ENCODE peak calls at places on chromosomes 7 and 10, in eight cellular contexts. One of them, this sample, is unnamed.

GRCh38 chr10:18436902-18437301 is 214.5 kb downstream of the NSUN6 start:
- DNase-seq in HL-60: no peak
- DNase-seq in NCI-H1105: no peak
- DNase-seq in NCI-H510A treated with DMSO at 0.1 percent for 48 hours: peak
- DNase-seq in small intestine: no peak
- DNase-seq in activated T-helper 9 cell treated with anti-CD3 and anti-CD28 coated beads, Interleukin-2, amount 50 U/mL, for 16 hours: no peak
- DNase-seq in DMS 273 treated with DMSO at 0.1 percent for 48 hours: no peak
- DNase-seq in ELR: no peak
- DNase-seq in this sample: no peak

GRCh38 chr7:91491868-91492267 is 227.6 kb downstream of the FZD1 start:
- DNase-seq in ELR: no peak
- DNase-seq in NCI-H510A treated with DMSO at 0.1 percent for 48 hours: no peak
- DNase-seq in DMS 273 treated with DMSO at 0.1 percent for 48 hours: no peak
- DNase-seq in NCI-H1105: no peak
- DNase-seq in HL-60: no peak
- DNase-seq in activated T-helper 9 cell treated with anti-CD3 and anti-CD28 coated beads, Interleukin-2, amount 50 U/mL, for 16 hours: no peak
- DNase-seq in small intestine: no peak
- DNase-seq in this sample: no peak

GRCh38 chr7:27774717-27775328 is 34.9 kb downstream of the TAX1BP1 start:
- DNase-seq in small intestine: peak
- DNase-seq in HL-60: no peak
- DNase-seq in NCI-H1105: no peak
- DNase-seq in DMS 273 treated with DMSO at 0.1 percent for 48 hours: no peak
- DNase-seq in NCI-H510A treated with DMSO at 0.1 percent for 48 hours: no peak
- DNase-seq in ELR: peak
- DNase-seq in activated T-helper 9 cell treated with anti-CD3 and anti-CD28 coated beads, Interleukin-2, amount 50 U/mL, for 16 hours: no peak
- DNase-seq in this sample: no peak

GRCh38 chr10:48976208-48976607 is 36.6 kb upstream of the LRRC18 start:
- DNase-seq in DMS 273 treated with DMSO at 0.1 percent for 48 hours: no peak
- DNase-seq in HL-60: peak
- DNase-seq in NCI-H510A treated with DMSO at 0.1 percent for 48 hours: peak
- DNase-seq in ELR: peak
- DNase-seq in activated T-helper 9 cell treated with anti-CD3 and anti-CD28 coated beads, Interleukin-2, amount 50 U/mL, for 16 hours: no peak
- DNase-seq in small intestine: peak
- DNase-seq in NCI-H1105: no peak
- DNase-seq in this sample: no peak

GRCh38 chr10:6383099-6383812 is 180.5 kb downstream of the PFKFB3 start:
- DNase-seq in NCI-H510A treated with DMSO at 0.1 percent for 48 hours: no peak
- DNase-seq in ELR: peak
- DNase-seq in activated T-helper 9 cell treated with anti-CD3 and anti-CD28 coated beads, Interleukin-2, amount 50 U/mL, for 16 hours: no peak
- DNase-seq in DMS 273 treated with DMSO at 0.1 percent for 48 hours: no peak
- DNase-seq in HL-60: no peak
- DNase-seq in NCI-H1105: no peak
- DNase-seq in small intestine: no peak
- DNase-seq in this sample: no peak

GRCh38 chr10:102235991-102236390 is 5.3 kb downstream of the PITX3 start:
- DNase-seq in NCI-H1105: no peak
- DNase-seq in NCI-H510A treated with DMSO at 0.1 percent for 48 hours: no peak
- DNase-seq in DMS 273 treated with DMSO at 0.1 percent for 48 hours: no peak
- DNase-seq in small intestine: no peak
- DNase-seq in ELR: no peak
- DNase-seq in HL-60: no peak
- DNase-seq in activated T-helper 9 cell treated with anti-CD3 and anti-CD28 coated beads, Interleukin-2, amount 50 U/mL, for 16 hours: no peak
- DNase-seq in this sample: no peak

GRCh38 chr10:6322805-6323204 is 120.1 kb downstream of the PFKFB3 start:
- DNase-seq in activated T-helper 9 cell treated with anti-CD3 and anti-CD28 coated beads, Interleukin-2, amount 50 U/mL, for 16 hours: no peak
- DNase-seq in small intestine: no peak
- DNase-seq in NCI-H510A treated with DMSO at 0.1 percent for 48 hours: no peak
- DNase-seq in ELR: no peak
- DNase-seq in DMS 273 treated with DMSO at 0.1 percent for 48 hours: no peak
- DNase-seq in NCI-H1105: no peak
- DNase-seq in HL-60: no peak
- DNase-seq in this sample: no peak

GRCh38 chr7:76346097-76346496 is 12.7 kb downstream of the YWHAG start:
- DNase-seq in DMS 273 treated with DMSO at 0.1 percent for 48 hours: no peak
- DNase-seq in NCI-H1105: no peak
- DNase-seq in NCI-H510A treated with DMSO at 0.1 percent for 48 hours: no peak
- DNase-seq in ELR: no peak
- DNase-seq in small intestine: peak
- DNase-seq in activated T-helper 9 cell treated with anti-CD3 and anti-CD28 coated beads, Interleukin-2, amount 50 U/mL, for 16 hours: no peak
- DNase-seq in HL-60: no peak
- DNase-seq in this sample: no peak

GRCh38 chr10:88315746-88316145 is 267.4 kb downstream of the RNLS start:
- DNase-seq in NCI-H510A treated with DMSO at 0.1 percent for 48 hours: no peak
- DNase-seq in HL-60: no peak
- DNase-seq in activated T-helper 9 cell treated with anti-CD3 and anti-CD28 coated beads, Interleukin-2, amount 50 U/mL, for 16 hours: no peak
- DNase-seq in ELR: peak
- DNase-seq in small intestine: no peak
- DNase-seq in DMS 273 treated with DMSO at 0.1 percent for 48 hours: no peak
- DNase-seq in NCI-H1105: no peak
- DNase-seq in this sample: no peak

GRCh38 chr7:43650457-43651052 is 67.6 kb downstream of the STK17A start:
- DNase-seq in HL-60: no peak
- DNase-seq in DMS 273 treated with DMSO at 0.1 percent for 48 hours: no peak
- DNase-seq in NCI-H1105: no peak
- DNase-seq in ELR: peak
- DNase-seq in small intestine: no peak
- DNase-seq in NCI-H510A treated with DMSO at 0.1 percent for 48 hours: no peak
- DNase-seq in activated T-helper 9 cell treated with anti-CD3 and anti-CD28 coated beads, Interleukin-2, amount 50 U/mL, for 16 hours: no peak
- DNase-seq in this sample: no peak

GRCh38 chr10:10589540-10589939 is 428.1 kb upstream of the CELF2 start:
- DNase-seq in NCI-H510A treated with DMSO at 0.1 percent for 48 hours: no peak
- DNase-seq in NCI-H1105: no peak
- DNase-seq in HL-60: no peak
- DNase-seq in ELR: no peak
- DNase-seq in DMS 273 treated with DMSO at 0.1 percent for 48 hours: no peak
- DNase-seq in activated T-helper 9 cell treated with anti-CD3 and anti-CD28 coated beads, Interleukin-2, amount 50 U/mL, for 16 hours: no peak
- DNase-seq in small intestine: no peak
- DNase-seq in this sample: peak

GRCh38 chr10:124792998-124793352 is 1.3 kb upstream of the EEF1AKMT2 start:
- DNase-seq in HL-60: no peak
- DNase-seq in small intestine: no peak
- DNase-seq in NCI-H1105: no peak
- DNase-seq in DMS 273 treated with DMSO at 0.1 percent for 48 hours: no peak
- DNase-seq in NCI-H510A treated with DMSO at 0.1 percent for 48 hours: no peak
- DNase-seq in ELR: no peak
- DNase-seq in activated T-helper 9 cell treated with anti-CD3 and anti-CD28 coated beads, Interleukin-2, amount 50 U/mL, for 16 hours: no peak
- DNase-seq in this sample: no peak

GRCh38 chr7:129990403-129991192 is 37.8 kb upstream of the UBE2H start:
- DNase-seq in ELR: no peak
- DNase-seq in DMS 273 treated with DMSO at 0.1 percent for 48 hours: no peak
- DNase-seq in NCI-H510A treated with DMSO at 0.1 percent for 48 hours: no peak
- DNase-seq in NCI-H1105: no peak
- DNase-seq in HL-60: no peak
- DNase-seq in activated T-helper 9 cell treated with anti-CD3 and anti-CD28 coated beads, Interleukin-2, amount 50 U/mL, for 16 hours: no peak
- DNase-seq in small intestine: no peak
- DNase-seq in this sample: no peak

GRCh38 chr7:73829921-73830617 is 727 bp upstream of the CLDN4 start:
- DNase-seq in NCI-H510A treated with DMSO at 0.1 percent for 48 hours: peak
- DNase-seq in activated T-helper 9 cell treated with anti-CD3 and anti-CD28 coated beads, Interleukin-2, amount 50 U/mL, for 16 hours: no peak
- DNase-seq in NCI-H1105: no peak
- DNase-seq in ELR: no peak
- DNase-seq in DMS 273 treated with DMSO at 0.1 percent for 48 hours: no peak
- DNase-seq in HL-60: no peak
- DNase-seq in small intestine: peak
- DNase-seq in this sample: no peak

GRCh38 chr7:99111591-99111990 is 32.3 kb downstream of the SMURF1 start:
- DNase-seq in activated T-helper 9 cell treated with anti-CD3 and anti-CD28 coated beads, Interleukin-2, amount 50 U/mL, for 16 hours: no peak
- DNase-seq in NCI-H510A treated with DMSO at 0.1 percent for 48 hours: no peak
- DNase-seq in DMS 273 treated with DMSO at 0.1 percent for 48 hours: no peak
- DNase-seq in HL-60: no peak
- DNase-seq in ELR: no peak
- DNase-seq in small intestine: no peak
- DNase-seq in NCI-H1105: no peak
- DNase-seq in this sample: no peak

GRCh38 chr7:132275384-132275783 is 300.9 kb downstream of the PLXNA4 start:
- DNase-seq in NCI-H1105: peak
- DNase-seq in activated T-helper 9 cell treated with anti-CD3 and anti-CD28 coated beads, Interleukin-2, amount 50 U/mL, for 16 hours: no peak
- DNase-seq in DMS 273 treated with DMSO at 0.1 percent for 48 hours: peak
- DNase-seq in small intestine: no peak
- DNase-seq in NCI-H510A treated with DMSO at 0.1 percent for 48 hours: peak
- DNase-seq in HL-60: no peak
- DNase-seq in ELR: no peak
- DNase-seq in this sample: no peak